ENCODE peak calls at places on chromosome 19, in eight cellular contexts. P is adrenal gland, K is breast epithelium, E is IMR-90, V is hepatocyte, M is neural progenitor cell, F is PC-3, H is fibroblast of pulmonary artery. A is an unnamed sample.

GRCh38 chr19:12802267-12803106 is 618 bp downstream of the THSD8 start:
- DNase-seq in K (no peak), H (peak; percentile 14), V (no peak), F (peak; percentile 38), E (no peak), P (peak; percentile 44), M (no peak), A (no peak)

GRCh38 chr19:13899393-13899792 is 6.5 kb downstream of the BRME1 start:
- DNase-seq in H (no peak), P (no peak), K (no peak), M (no peak), F (no peak), V (no peak), E (no peak), A (no peak)

GRCh38 chr19:34134190-34135032 is 37.9 kb upstream of the LSM14A start:
- DNase-seq in M (peak; percentile 95), P (peak; percentile 84), E (peak; percentile 47), F (peak; percentile 80), V (peak; percentile 90), K (peak; percentile 64), H (peak; percentile 70), A (peak; percentile 77)

GRCh38 chr19:43739836-43740235 is 14.9 kb downstream of the SMG9 start:
- DNase-seq in F (peak; percentile 64), M (no peak), K (peak; percentile 62), H (no peak), V (no peak), P (no peak), E (no peak), A (no peak)

GRCh38 chr19:13181747-13182388 is 31.7 kb downstream of the IER2 start:
- DNase-seq in K (peak; percentile 67), V (peak; percentile 66), E (peak; percentile 64), F (peak; percentile 66), H (peak; percentile 69), M (no peak), P (peak; percentile 83), A (peak; percentile 70)

GRCh38 chr19:35026418-35026817 is 3.9 kb upstream of the SCN1B start:
- DNase-seq in P (no peak), M (no peak), F (no peak), K (no peak), H (no peak), V (no peak), E (no peak), A (no peak)

GRCh38 chr19:51621178-51621577 is 9.0 kb downstream of the SIGLEC5 start:
- DNase-seq in V (no peak), F (no peak), K (no peak), P (no peak), M (no peak), E (no peak), H (no peak), A (no peak)

GRCh38 chr19:5907216-5907615 is 2.5 kb downstream of the VMAC start:
- DNase-seq in M (no peak), F (no peak), P (no peak), E (no peak), K (no peak), H (peak; percentile 24), V (no peak), A (no peak)

GRCh38 chr19:15379996-15380647 is 535 bp upstream of the AKAP8 start:
- DNase-seq in M (no peak), F (peak; percentile 67), V (peak; percentile 75), K (peak; percentile 67), E (peak; percentile 11), P (peak; percentile 65), H (peak; percentile 51), A (peak; percentile 27)

GRCh38 chr19:15551183-15552004 is 43.1 kb downstream of the CYP4F22 start:
- DNase-seq in H (peak; percentile 13), K (no peak), M (no peak), V (no peak), P (no peak), F (peak; percentile 51), E (no peak), A (no peak)

GRCh38 chr19:31378404-31378803 is 29.2 kb upstream of the TSHZ3 start:
- DNase-seq in P (no peak), M (no peak), K (no peak), E (peak; percentile 95), H (peak; percentile 95), V (peak; percentile 32), F (peak; percentile 59), A (peak; percentile 96)

GRCh38 chr19:12841094-12841493 is 2.8 kb downstream of the MAST1 start:
- DNase-seq in H (peak; percentile 49), M (peak; percentile 100), E (peak; percentile 20), V (peak; percentile 77), K (no peak), F (no peak), P (peak; percentile 44), A (peak; percentile 19)

GRCh38 chr19:17304386-17305047 is 1.2 kb upstream of the MRPL34 start:
- DNase-seq in M (no peak), E (no peak), F (no peak), P (no peak), K (no peak), H (no peak), V (no peak), A (no peak)

GRCh38 chr19:17305211-17305516 is 508 bp upstream of the MRPL34 start:
- DNase-seq in P (no peak), E (no peak), V (no peak), M (no peak), H (no peak), F (no peak), K (no peak), A (no peak)

GRCh38 chr19:17303167-17303939 is at the start of gene ABHD8:
- DNase-seq in H (peak; percentile 97), P (peak; percentile 99), V (peak; percentile 98), F (peak; percentile 97), E (peak; percentile 94), M (peak; percentile 99), K (peak; percentile 96), A (peak; percentile 96)

GRCh38 chr19:17302391-17303166 is 646 bp downstream of the ABHD8 start:
- DNase-seq in H (no peak), V (no peak), E (no peak), K (no peak), M (peak; percentile 42), F (peak; percentile 45), P (peak; percentile 53), A (no peak)

DNA sequence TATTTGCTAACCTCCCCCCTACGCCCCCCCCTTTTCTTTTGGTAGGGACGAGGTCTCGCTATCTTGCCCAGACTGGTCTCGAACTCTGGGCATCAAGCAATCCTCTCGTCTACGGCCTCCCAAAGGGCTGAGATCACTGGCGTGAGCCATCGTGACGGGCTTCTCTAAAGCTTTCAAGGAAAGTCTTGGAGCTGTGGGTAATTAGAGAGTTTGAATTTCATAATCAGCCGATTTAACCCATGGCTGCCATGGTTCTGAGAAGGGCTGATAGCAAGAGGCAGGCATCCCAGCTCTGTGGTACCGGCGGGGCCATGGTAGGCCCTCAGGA is 679 bp upstream of the ABHD8 start:
- DNase-seq in P (peak; percentile 63), K (no peak), E (no peak), F (no peak), V (no peak), H (no peak), M (no peak), A (no peak)
- H3K4me3 ChIP-seq in P (peak overlapping the region; percentile 90), K (no peak overlapping the region), E (no peak overlapping the region), F (no peak overlapping the region), V (no peak overlapping the region), H (no peak overlapping the region), M (no peak overlapping the region), A (no peak overlapping the region)

GRCh38 chr19:24029941-24030636 is 56.9 kb upstream of the ZNF254 start:
- DNase-seq in H (no peak), K (no peak), P (no peak), M (no peak), V (no peak), E (no peak), F (no peak), A (no peak)

GRCh38 chr19:24033962-24034342 is 53.0 kb upstream of the ZNF254 start:
- DNase-seq in V (peak; percentile 73), F (peak; percentile 53), E (peak; percentile 71), H (peak; percentile 68), K (peak; percentile 58), M (peak; percentile 46), P (peak; percentile 69), A (peak; percentile 74)

GRCh38 chr19:24032651-24033050 is 54.3 kb upstream of the ZNF254 start:
- DNase-seq in F (no peak), M (no peak), E (no peak), K (no peak), V (no peak), H (no peak), P (no peak), A (no peak)

DNA sequence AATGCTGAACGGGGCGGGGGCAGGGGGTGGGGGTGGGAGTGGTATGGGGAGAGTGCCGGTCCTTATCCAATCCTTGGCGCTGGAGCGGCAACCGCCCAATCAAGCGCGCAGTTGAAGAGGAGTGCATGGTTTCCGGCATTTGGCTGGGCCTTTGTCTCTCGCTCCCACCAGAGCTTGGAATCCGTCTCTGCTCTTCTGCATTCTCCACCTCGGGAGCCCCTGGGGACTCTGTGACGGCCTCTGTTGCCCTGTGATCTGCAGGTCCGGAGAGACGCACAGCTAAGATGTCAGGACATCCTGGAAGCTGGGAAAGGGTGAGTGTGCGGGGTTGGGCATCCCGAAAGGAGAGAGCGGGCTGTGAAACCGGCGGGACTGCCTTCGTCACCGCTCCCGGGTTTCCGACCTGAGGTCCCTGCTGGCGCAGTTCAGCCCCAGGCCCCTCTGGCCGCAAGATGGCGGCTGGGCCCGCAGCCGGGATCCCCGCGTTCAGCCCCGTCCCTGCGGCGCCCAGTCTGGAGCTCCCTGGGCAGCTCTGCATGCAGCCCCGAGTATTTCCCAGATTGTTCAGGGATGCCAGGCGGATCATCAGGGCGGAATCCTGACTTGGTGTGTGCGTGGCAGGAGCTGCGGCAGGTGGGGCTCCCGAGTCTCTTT is 53.6 kb upstream of the ZNF254 start:
- DNase-seq in M (peak; percentile 95), H (peak; percentile 93), K (peak; percentile 84), E (peak; percentile 91), V (peak; percentile 94), F (peak; percentile 91), P (peak; percentile 94), A (peak; percentile 93)
- TF ChIP-seq CTCF in M (peak; percentile 26), H (no peak), K (peak; percentile 9), E (peak; percentile 18), V (peak; percentile 5), F (peak; percentile 17), P (peak; percentile 21), A (no peak)

GRCh38 chr19:56543776-56544175 is 5.0 kb downstream of the ZFP28 start:
- DNase-seq in E (no peak), P (no peak), V (no peak), F (no peak), K (no peak), M (no peak), H (no peak), A (no peak)

GRCh38 chr19:56537442-56537841 is 1.3 kb upstream of the ZFP28 start:
- DNase-seq in E (no peak), F (no peak), V (no peak), P (no peak), K (no peak), H (no peak), M (no peak), A (no peak)

GRCh38 chr19:56538761-56539263 is at the start of gene ZFP28:
- DNase-seq in V (no peak), K (no peak), E (no peak), M (no peak), F (no peak), P (peak; percentile 86), H (no peak), A (no peak)

GRCh38 chr19:56538254-56538760 is 441 bp upstream of the ZFP28 start:
- DNase-seq in M (peak; percentile 96), P (peak; percentile 93), V (peak; percentile 95), K (peak; percentile 89), F (peak; percentile 31), H (peak; percentile 90), E (peak; percentile 85), A (peak; percentile 88)
- H3K4me3 ChIP-seq in M (peak overlapping the region; percentile 99), P (peak overlapping the region; percentile 80), V (peak overlapping the region; percentile 92), K (peak overlapping the region; percentile 62), F (peak overlapping the region; percentile 54), H (peak overlapping the region; percentile 81), E (peak overlapping the region; percentile 94), A (peak overlapping the region; percentile 82)

GRCh38 chr19:50008532-50008931 is 16.6 kb downstream of the VRK3 start:
- DNase-seq in F (no peak), P (no peak), K (no peak), V (no peak), H (no peak), M (peak; percentile 50), E (no peak), A (no peak)
- TF ChIP-seq CTCF in F (peak; percentile 49), P (no peak), K (no peak), V (no peak), H (peak; percentile 14), M (peak; percentile 49), E (peak; percentile 14), A (peak; percentile 25)